ENCODE peak calls at places on chromosomes 12 and 14, in five cellular contexts. B is fibroblast of lung, X is T-helper 1 cell, A is NCI-H446, L is NCI-H2107. T is an unnamed sample.

GRCh38 chr14:55366271-55366670 is 45.4 kb downstream of the ATG14 start:
- DNase-seq in B (peak), X (no peak), A (no peak), L (no peak), T (no peak)

GRCh38 chr12:93813972-93814821 is 137.0 kb downstream of the CRADD start:
- DNase-seq in B (peak), X (peak), A (peak), L (no peak), T (no peak)

GRCh38 chr14:34211732-34212131 is 250.3 kb downstream of the SPTSSA start:
- DNase-seq in B (no peak), X (peak), A (no peak), L (no peak), T (no peak)

GRCh38 chr12:51779876-51780275 is 68.6 kb downstream of the FIGNL2 start:
- DNase-seq in B (no peak), X (no peak), A (no peak), L (no peak), T (no peak)

GRCh38 chr14:95871531-95871930 is 5.1 kb upstream of the TUNAR start:
- DNase-seq in B (no peak), X (no peak), A (no peak), L (peak), T (no peak)

GRCh38 chr12:70722584-70723343 is 85.5 kb upstream of the PTPRB start:
- DNase-seq in B (peak), X (peak), A (no peak), L (no peak), T (no peak)

GRCh38 chr14:45787167-45787566 is 534.2 kb upstream of the MIS18BP1 start:
- DNase-seq in B (no peak), X (no peak), A (no peak), L (no peak), T (no peak)

GRCh38 chr12:49698619-49699545 is 8.3 kb downstream of the FMNL3 start:
- DNase-seq in B (peak), X (peak), A (no peak), L (no peak), T (peak)

GRCh38 chr12:6538420-6539275 is 4.3 kb downstream of the GAPDH start:
- DNase-seq in B (no peak), X (peak), A (no peak), L (no peak), T (no peak)

GRCh38 chr14:72701232-72701555 is 192.7 kb downstream of the DPF3 start:
- DNase-seq in B (no peak), X (no peak), A (no peak), L (no peak), T (no peak)

GRCh38 chr14:67573268-67574010 is 26.6 kb downstream of the PIGH start:
- DNase-seq in B (no peak), X (no peak), A (no peak), L (peak), T (no peak)

GRCh38 chr12:111056618-111057521 is 136.5 kb upstream of the MYL2 start:
- DNase-seq in B (no peak), X (peak), A (no peak), L (no peak), T (peak)

GRCh38 chr14:101876539-101876938 is 87.8 kb upstream of the DYNC1H1 start:
- DNase-seq in B (peak), X (peak), A (no peak), L (no peak), T (peak)

GRCh38 chr12:115313929-115314328 is 630.0 kb upstream of the TBX3 start:
- DNase-seq in B (peak), X (no peak), A (no peak), L (no peak), T (no peak)